ENCODE peak calls at places on chromosomes 4 and X, in four cellular contexts. One of them, this sample, is unnamed.

GRCh38 chr4:41160010-41160789 is 54.1 kb downstream of the APBB2 start:
- DNase-seq in mammary epithelial cell: peak
- DNase-seq in fibroblast of lung: peak
- DNase-seq in DND-41: no peak
- DNase-seq in this sample: no peak

GRCh38 chr4:161762796-161763195 is 401.0 kb downstream of the FSTL5 start:
- DNase-seq in mammary epithelial cell: peak
- DNase-seq in fibroblast of lung: peak
- DNase-seq in DND-41: no peak
- DNase-seq in this sample: no peak

GRCh38 chr4:23934915-23935314 is 45.1 kb upstream of the PPARGC1A start:
- DNase-seq in mammary epithelial cell: peak
- DNase-seq in fibroblast of lung: peak
- DNase-seq in DND-41: no peak
- DNase-seq in this sample: peak

GRCh38 chrX:16164748-16165147 is 2.5 kb upstream of the MAGEB17 start:
- DNase-seq in mammary epithelial cell: no peak
- DNase-seq in fibroblast of lung: no peak
- DNase-seq in DND-41: no peak
- DNase-seq in this sample: no peak

GRCh38 chrX:133607419-133608348 is 192.4 kb upstream of the GPC4 start:
- DNase-seq in mammary epithelial cell: no peak
- DNase-seq in fibroblast of lung: no peak
- DNase-seq in DND-41: no peak
- DNase-seq in this sample: no peak

GRCh38 chr4:136810626-136811025 is 721.7 kb downstream of the PCDH18 start:
- DNase-seq in mammary epithelial cell: no peak
- DNase-seq in fibroblast of lung: no peak
- DNase-seq in DND-41: no peak
- DNase-seq in this sample: no peak

GRCh38 chrX:97372006-97372766 is 488.5 kb downstream of the RPA4 start:
- DNase-seq in mammary epithelial cell: no peak
- DNase-seq in fibroblast of lung: no peak
- DNase-seq in DND-41: no peak
- DNase-seq in this sample: no peak

GRCh38 chr4:3836802-3837601 is 70.8 kb downstream of the ADRA2C start:
- DNase-seq in mammary epithelial cell: no peak
- DNase-seq in fibroblast of lung: no peak
- DNase-seq in DND-41: peak
- DNase-seq in this sample: no peak

GRCh38 chrX:39204945-39205344 is 403.7 kb downstream of the MID1IP1 start:
- DNase-seq in mammary epithelial cell: no peak
- DNase-seq in fibroblast of lung: no peak
- DNase-seq in DND-41: no peak
- DNase-seq in this sample: no peak

GRCh38 chr4:130468340-130468739 is 1372.4 kb downstream of the C4orf33 start:
- DNase-seq in mammary epithelial cell: no peak
- DNase-seq in fibroblast of lung: no peak
- DNase-seq in DND-41: no peak
- DNase-seq in this sample: no peak
- TF ChIP-seq EZH2 in mammary epithelial cell: no peak
- TF ChIP-seq EZH2 in fibroblast of lung: no peak
- TF ChIP-seq EZH2 in DND-41: no peak
- TF ChIP-seq EZH2 in this sample: no peak

GRCh38 chr4:120431180-120431579 is 364.5 kb upstream of the MAD2L1 start:
- DNase-seq in mammary epithelial cell: no peak
- DNase-seq in fibroblast of lung: no peak
- DNase-seq in DND-41: no peak
- DNase-seq in this sample: no peak

DNA sequence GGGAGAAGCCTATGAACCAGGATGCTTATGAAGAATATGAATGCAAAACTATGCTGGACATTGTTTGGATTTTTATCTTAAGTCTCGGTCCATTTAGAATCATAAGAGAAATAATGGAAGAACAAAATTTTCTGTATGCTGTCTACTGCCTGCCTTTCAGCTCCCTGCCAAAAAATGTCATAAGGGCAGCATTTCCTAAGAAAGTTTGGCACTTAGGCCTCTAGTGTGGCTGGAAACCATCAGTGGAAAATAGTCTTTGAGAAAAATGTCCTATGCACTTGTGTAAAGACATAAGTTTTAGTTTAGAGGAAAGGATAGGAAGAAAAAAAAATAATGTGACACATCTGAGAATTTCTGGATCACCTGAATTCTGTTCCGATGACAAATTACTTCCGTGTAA is 365.8 kb upstream of the MAD2L1 start:
- DNase-seq in mammary epithelial cell: no peak
- DNase-seq in fibroblast of lung: peak
- DNase-seq in DND-41: no peak
- DNase-seq in this sample: no peak
- H3K9ac ChIP-seq in mammary epithelial cell: no peak
- H3K9ac ChIP-seq in fibroblast of lung: no peak
- H3K9ac ChIP-seq in DND-41: no peak
- H3K9ac ChIP-seq in this sample: no peak

DNA sequence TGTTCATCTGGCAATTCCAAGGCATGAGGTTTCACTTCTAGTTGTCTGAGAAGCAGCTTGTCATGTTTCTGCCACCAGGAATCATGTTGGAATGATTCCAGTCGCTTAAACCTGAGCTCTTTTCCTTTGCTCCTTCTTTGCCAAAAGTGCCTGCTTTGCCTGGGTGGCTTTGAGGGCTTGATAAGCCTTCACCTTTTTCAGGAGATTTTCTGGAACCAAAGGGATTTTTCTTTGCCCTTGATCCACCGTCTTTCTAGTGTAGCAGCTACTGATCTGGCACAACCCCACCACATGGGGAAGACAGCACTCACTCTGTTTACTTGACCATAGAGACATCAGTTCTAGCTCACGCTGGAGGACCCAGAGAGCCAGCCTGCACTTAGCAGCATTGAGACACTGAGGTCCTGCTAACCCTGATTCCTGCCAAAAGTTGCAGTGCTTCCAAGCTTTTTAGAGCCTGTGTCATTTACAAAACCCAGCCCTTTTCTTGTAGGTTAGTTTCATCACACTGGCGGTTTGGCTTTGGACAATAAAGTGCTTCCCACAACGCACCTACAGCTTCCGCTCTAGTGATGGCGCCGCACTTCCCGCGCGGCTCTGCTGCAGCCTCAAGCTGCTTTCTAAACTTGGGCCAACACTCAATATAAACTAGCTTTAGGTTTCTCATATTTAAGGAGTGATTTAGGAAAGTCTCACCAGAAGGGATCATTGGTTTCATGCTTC is 7.3 kb upstream of the CCNI start:
- DNase-seq in mammary epithelial cell: no peak
- DNase-seq in fibroblast of lung: no peak
- DNase-seq in DND-41: no peak
- DNase-seq in this sample: no peak
- H3K4me3 ChIP-seq in mammary epithelial cell: no peak
- H3K4me3 ChIP-seq in fibroblast of lung: no peak
- H3K4me3 ChIP-seq in DND-41: no peak
- H3K4me3 ChIP-seq in this sample: no peak

DNA sequence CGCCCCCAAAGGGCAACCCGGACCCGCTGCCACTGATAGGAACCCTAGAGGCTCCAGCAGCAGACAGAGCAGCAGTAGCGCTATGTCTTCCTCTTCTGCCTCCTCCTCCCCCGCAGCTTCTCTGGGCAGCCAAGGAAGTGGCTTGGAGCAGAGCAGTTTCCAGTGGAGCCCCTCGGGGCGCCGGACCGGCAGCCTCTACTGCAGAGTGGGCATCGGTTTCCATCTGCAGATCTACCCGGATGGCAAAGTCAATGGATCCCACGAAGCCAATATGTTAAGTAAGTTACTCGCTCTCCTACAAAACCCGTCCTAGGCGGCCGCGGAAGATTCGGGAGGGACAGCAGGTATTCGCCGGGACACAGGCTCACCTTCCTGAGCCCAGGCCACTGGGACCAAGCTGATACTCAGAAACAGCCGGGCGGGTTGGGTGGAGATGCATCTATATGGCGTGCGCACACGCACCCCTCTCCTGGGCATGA is 477 bp downstream of the FGF5 start:
- DNase-seq in mammary epithelial cell: peak
- DNase-seq in fibroblast of lung: peak
- DNase-seq in DND-41: no peak
- DNase-seq in this sample: no peak
- TF ChIP-seq EZH2 in mammary epithelial cell: no peak
- TF ChIP-seq EZH2 in fibroblast of lung: no peak
- TF ChIP-seq EZH2 in DND-41: no peak
- TF ChIP-seq EZH2 in this sample: no peak

DNA sequence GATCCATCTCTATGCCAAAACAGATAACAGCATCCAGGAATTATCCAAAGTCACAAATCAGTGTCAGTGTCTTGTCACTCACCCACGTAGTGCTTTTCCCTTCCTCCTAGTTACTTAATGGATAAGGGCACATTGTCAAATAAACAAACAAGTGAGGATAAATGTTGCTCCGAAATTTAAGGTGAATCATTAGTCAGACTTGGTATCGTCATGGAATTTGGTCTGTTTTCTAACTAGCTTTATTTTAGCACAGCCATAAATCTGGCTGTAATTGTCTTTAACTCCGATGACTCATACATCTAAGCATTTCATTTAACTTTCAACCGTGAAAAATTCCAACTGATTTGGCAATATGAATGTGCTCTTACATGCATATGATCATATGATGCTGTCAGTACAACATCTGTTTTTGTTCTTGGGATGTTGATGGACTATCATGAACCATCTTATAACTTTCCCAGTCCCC is 83.3 kb downstream of the SNCA start:
- DNase-seq in mammary epithelial cell: peak
- DNase-seq in fibroblast of lung: peak
- DNase-seq in DND-41: no peak
- DNase-seq in this sample: peak
- H3K9ac ChIP-seq in mammary epithelial cell: peak
- H3K9ac ChIP-seq in fibroblast of lung: no peak
- H3K9ac ChIP-seq in DND-41: no peak
- H3K9ac ChIP-seq in this sample: peak

DNA sequence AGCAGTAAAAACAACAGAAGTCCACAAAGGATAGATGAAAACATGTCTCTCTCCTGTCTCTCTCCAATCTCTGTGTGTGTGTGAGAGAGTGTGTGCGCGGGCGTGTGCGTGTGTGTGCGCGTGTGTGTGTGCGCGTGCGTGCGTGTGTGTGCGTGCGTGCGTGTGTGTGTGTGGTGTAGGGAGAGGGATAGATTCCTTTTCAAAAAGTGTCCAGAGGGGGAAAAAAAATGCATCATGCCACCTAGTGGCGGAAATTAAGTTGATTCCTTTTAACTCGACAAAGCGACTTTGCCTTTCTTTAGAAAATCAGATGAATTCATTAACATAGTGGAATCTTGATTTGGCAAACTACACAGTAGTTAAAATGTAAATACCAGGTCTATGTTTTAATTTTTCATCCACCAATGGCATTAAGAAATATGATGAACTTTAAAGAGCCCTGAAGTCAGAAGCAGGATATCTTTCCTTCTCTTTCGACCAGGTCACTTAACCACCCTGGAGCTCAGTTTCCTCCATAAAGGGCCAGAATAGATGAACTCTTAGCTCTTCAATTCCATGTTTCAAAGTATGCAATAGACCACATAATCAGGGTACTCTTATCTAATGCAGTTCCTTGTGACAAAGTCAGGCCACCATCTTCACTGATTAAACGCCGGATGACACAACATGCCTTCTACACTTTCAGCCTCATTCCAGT is 162.9 kb downstream of the FBXO8 start:
- DNase-seq in mammary epithelial cell: peak
- DNase-seq in fibroblast of lung: peak
- DNase-seq in DND-41: peak
- DNase-seq in this sample: no peak
- H3K4me3 ChIP-seq in mammary epithelial cell: peak
- H3K4me3 ChIP-seq in fibroblast of lung: peak
- H3K4me3 ChIP-seq in DND-41: no peak
- H3K4me3 ChIP-seq in this sample: peak

GRCh38 chr4:155667538-155668511 is 1.2 kb downstream of the GUCY1A1 start:
- DNase-seq in mammary epithelial cell: peak
- DNase-seq in fibroblast of lung: peak
- DNase-seq in DND-41: peak
- DNase-seq in this sample: no peak
- TF ChIP-seq EZH2 in mammary epithelial cell: peak
- TF ChIP-seq EZH2 in fibroblast of lung: no peak
- TF ChIP-seq EZH2 in DND-41: no peak
- TF ChIP-seq EZH2 in this sample: no peak

GRCh38 chr4:137994858-137995257 is 247.3 kb downstream of the SLC7A11 start:
- DNase-seq in mammary epithelial cell: no peak
- DNase-seq in fibroblast of lung: no peak
- DNase-seq in DND-41: no peak
- DNase-seq in this sample: no peak
- H3K9ac ChIP-seq in mammary epithelial cell: no peak
- H3K9ac ChIP-seq in fibroblast of lung: no peak
- H3K9ac ChIP-seq in DND-41: no peak
- H3K9ac ChIP-seq in this sample: no peak

GRCh38 chr4:119489305-119489704 is 139.3 kb downstream of the PDE5A start:
- DNase-seq in mammary epithelial cell: no peak
- DNase-seq in fibroblast of lung: no peak
- DNase-seq in DND-41: no peak
- DNase-seq in this sample: no peak

GRCh38 chr4:119493419-119493818 is 135.2 kb downstream of the PDE5A start:
- DNase-seq in mammary epithelial cell: peak
- DNase-seq in fibroblast of lung: no peak
- DNase-seq in DND-41: no peak
- DNase-seq in this sample: no peak

GRCh38 chr4:119490335-119490734 is 138.3 kb downstream of the PDE5A start:
- DNase-seq in mammary epithelial cell: no peak
- DNase-seq in fibroblast of lung: peak
- DNase-seq in DND-41: no peak
- DNase-seq in this sample: no peak
- H3K4me3 ChIP-seq in mammary epithelial cell: no peak
- H3K4me3 ChIP-seq in fibroblast of lung: no peak
- H3K4me3 ChIP-seq in DND-41: no peak
- H3K4me3 ChIP-seq in this sample: no peak

DNA sequence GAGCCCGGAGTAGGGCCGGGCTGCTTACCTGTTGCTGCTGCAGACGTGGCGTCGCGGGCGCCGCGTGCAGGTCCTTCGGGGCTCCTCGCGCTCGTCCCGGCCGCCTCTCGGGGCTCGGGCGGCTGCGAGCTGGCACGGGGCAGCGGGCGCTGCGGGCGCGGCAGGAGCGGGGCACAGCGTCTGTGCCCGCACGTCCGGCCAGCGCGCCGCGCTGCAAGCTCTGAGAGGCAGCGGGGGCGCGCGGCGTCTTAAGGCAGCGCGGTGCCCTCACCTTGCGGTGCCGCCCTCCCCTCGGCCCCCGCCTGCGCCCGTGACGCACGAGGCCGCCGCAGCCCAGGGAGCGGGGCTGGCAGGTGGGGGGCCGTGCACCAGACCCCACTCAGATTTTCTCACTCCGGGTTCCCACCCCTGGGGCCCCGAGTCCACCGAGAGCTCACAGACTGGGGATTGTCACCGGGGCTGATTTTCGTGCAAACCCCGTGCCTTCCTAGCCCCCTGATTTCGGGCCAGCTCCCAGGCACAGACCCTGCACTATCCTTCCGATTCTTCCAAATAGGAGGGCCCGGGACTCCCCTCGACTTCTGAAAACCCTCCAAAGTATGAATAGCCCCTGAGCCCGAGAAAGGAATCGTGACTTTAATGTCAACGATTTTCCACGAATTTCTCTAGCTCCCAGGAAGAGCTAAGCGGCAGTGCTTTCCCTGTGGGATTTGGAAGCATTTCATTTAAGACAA is at the start of gene GPR101:
- DNase-seq in mammary epithelial cell: no peak
- DNase-seq in fibroblast of lung: no peak
- DNase-seq in DND-41: no peak
- DNase-seq in this sample: no peak
- TF ChIP-seq EZH2 in mammary epithelial cell: no peak
- TF ChIP-seq EZH2 in fibroblast of lung: no peak
- TF ChIP-seq EZH2 in DND-41: no peak
- TF ChIP-seq EZH2 in this sample: no peak